ENCODE peak calls at places on chromosome 15, in six cellular contexts. K, E, C, N, J and V are unnamed samples. For H3K9me3, the result is how much of the 10 kb centered on the place peaks cover.

GRCh38 chr15:65626856-65627255 is 5.1 kb downstream of the SLC24A1 start:
- DNase-seq in N (no peak), E (no peak), C (no peak), K (no peak), J (no peak), V (no peak)

GRCh38 chr15:100230784-100231183 is 111.0 kb downstream of the ADAMTS17 start:
- DNase-seq in K (no peak), N (no peak), E (no peak), C (no peak), J (no peak), V (no peak)

GRCh38 chr15:57436961-57437360 is 60.7 kb downstream of the CGNL1 start:
- DNase-seq in E (peak), N (no peak), K (no peak), C (no peak), J (no peak), V (no peak)

GRCh38 chr15:55774113-55774970 is 31.4 kb upstream of the PRTG start:
- DNase-seq in N (peak), K (no peak), J (peak), E (no peak), C (peak), V (peak)

GRCh38 chr15:44798815-44799214 is 62.5 kb downstream of the TRIM69 start:
- DNase-seq in C (peak), E (no peak), K (no peak), J (no peak), N (no peak), V (no peak)

GRCh38 chr15:69854521-69855171 is 243.1 kb downstream of the TLE3 start:
- DNase-seq in J (no peak), N (peak), C (peak), E (no peak), K (no peak), V (no peak)

GRCh38 chr15:67999320-68000100 is 54.6 kb upstream of the PIAS1 start:
- DNase-seq in K (no peak), J (no peak), C (peak), N (no peak), E (no peak), V (no peak)

GRCh38 chr15:101657968-101658784 is 6.0 kb upstream of the TM2D3 start:
- DNase-seq in E (peak), J (no peak), N (no peak), K (no peak), C (no peak), V (no peak)

GRCh38 chr15:66815322-66815721 is 113.3 kb downstream of the SMAD6 start:
- DNase-seq in J (no peak), N (peak), C (no peak), K (no peak), E (no peak), V (no peak)

GRCh38 chr15:90765966-90766365 is 48.8 kb downstream of the BLM start:
- DNase-seq in C (no peak), E (no peak), K (no peak), J (no peak), N (no peak), V (no peak)

GRCh38 chr15:57625703-57626448 is 34.2 kb downstream of the MYZAP start:
- DNase-seq in C (no peak), N (no peak), J (no peak), K (no peak), E (no peak), V (no peak)

GRCh38 chr15:81531971-81532370 is 158.0 kb upstream of the TMC3 start:
- DNase-seq in N (peak), J (no peak), C (no peak), E (no peak), K (no peak), V (no peak)

GRCh38 chr15:67120839-67121540 is 55.6 kb downstream of the SMAD3 start:
- DNase-seq in J (peak), C (peak), K (no peak), E (peak), N (peak), V (no peak)

GRCh38 chr15:32986147-32986546 is 208.4 kb downstream of the FMN1 start:
- DNase-seq in J (no peak), N (peak), C (no peak), E (no peak), K (no peak), V (no peak)
- H3K9me3 ChIP-seq in J (under half), N (under half), C (under half), E (under half), K (under half), V (under half)

DNA sequence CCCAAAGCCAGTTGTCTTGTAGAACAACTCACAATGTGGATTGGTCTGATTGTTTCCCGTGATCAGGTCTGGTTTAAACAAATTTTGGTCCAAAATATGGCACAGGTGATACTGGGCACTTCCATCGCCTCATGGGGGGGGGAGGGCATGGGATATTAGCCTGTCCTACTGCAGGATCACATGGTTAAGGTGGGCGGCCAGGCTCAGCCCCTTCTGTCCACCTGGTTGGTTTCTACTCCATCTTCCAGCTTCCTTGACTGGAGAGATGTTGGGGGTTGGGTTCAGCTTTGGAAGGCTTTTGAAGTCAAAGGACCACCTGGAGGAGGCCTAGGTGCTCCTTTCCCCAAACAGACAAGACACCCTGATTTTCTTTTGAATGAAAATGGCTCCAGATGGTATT is 7.2 kb downstream of the KLF13 start:
- DNase-seq in N (no peak), E (no peak), C (no peak), K (no peak), J (no peak), V (no peak)
- TF ChIP-seq CTCF in N (no peak), E (no peak), C (no peak), K (no peak), J (no peak), V (no peak)

GRCh38 chr15:27514526-27514925 is 543.5 kb downstream of the GABRG3 start:
- DNase-seq in J (no peak), C (no peak), K (no peak), N (no peak), E (no peak), V (no peak)

GRCh38 chr15:27512281-27513001 is 541.5 kb downstream of the GABRG3 start:
- DNase-seq in E (no peak), J (no peak), K (no peak), N (no peak), C (no peak), V (no peak)

GRCh38 chr15:27506752-27507151 is 535.8 kb downstream of the GABRG3 start:
- DNase-seq in J (no peak), C (no peak), E (no peak), N (no peak), K (no peak), V (no peak)

DNA sequence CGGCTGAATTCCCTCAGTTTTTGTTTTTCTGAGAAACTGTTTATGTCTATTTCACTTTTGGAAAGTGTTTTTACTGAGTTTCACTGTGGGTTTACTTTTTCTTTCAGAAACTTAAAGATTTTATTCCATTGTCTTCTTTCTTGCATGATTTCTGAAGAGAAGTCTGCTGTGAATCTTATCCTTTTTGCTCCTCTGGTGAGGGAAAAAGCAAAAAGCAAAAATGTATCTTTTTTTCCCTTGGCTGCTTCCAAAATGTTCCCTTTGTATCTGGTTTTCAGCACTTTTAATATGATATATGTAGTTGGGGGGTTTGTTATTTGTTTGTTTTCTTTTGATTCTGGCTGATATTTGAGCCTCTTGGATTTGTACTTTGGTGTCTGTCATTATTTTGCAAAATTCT is 538.0 kb downstream of the GABRG3 start:
- DNase-seq in N (no peak), C (no peak), K (no peak), J (no peak), E (no peak), V (no peak)
- H3K9me3 ChIP-seq in N (under half), C (under half), K (under half), J (under half), E (under half), V (under half)

DNA sequence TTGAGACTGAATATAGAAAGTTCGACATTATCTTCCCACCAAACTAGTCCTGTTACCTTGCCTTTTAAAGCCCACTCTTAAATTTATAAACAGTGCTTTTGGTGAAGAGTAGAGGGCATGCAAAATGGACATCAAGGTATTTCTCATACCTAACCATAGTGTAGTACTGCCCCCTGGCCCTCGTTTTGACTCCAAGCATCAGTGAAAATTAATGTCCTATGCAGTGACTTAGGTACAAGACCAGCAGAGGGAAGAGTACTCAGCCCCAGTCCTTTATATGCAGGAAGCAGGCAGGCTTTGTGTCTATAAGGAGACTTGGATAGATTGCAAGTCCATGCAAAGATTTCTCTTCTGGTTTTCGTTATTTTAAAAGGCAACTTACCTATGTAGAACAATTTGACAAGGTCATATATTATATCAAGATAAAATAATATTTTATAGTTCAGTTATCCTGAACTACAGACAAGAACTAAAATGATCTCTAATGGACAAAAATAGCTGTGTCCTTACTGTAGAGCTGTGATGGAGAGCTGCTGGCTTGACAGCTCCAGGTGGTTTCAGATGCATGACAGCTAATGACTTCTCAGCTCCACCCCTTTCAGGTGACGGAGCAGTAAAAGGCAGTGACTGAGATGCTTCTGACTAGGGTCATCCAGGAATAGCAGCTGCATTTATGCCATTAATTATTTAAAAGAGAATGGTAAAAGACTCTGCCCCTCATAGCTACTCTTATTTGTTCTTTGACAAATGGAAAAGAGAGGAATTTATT is 646.1 kb downstream of the SQOR start:
- DNase-seq in K (no peak), N (no peak), J (peak), E (no peak), C (no peak), V (peak)
- TF ChIP-seq CTCF in K (peak), N (peak), J (no peak), E (no peak), C (no peak), V (peak)

GRCh38 chr15:86328658-86329057 is 249.0 kb downstream of the AGBL1 start:
- DNase-seq in J (no peak), N (no peak), E (no peak), K (no peak), C (no peak), V (no peak)

GRCh38 chr15:86329311-86330013 is 249.8 kb downstream of the AGBL1 start:
- DNase-seq in J (no peak), N (no peak), E (no peak), K (no peak), C (no peak), V (no peak)

GRCh38 chr15:86337071-86337470 is 257.4 kb downstream of the AGBL1 start:
- DNase-seq in N (no peak), K (no peak), C (no peak), J (no peak), E (no peak), V (no peak)

GRCh38 chr15:86336051-86336788 is 256.5 kb downstream of the AGBL1 start:
- DNase-seq in J (no peak), K (no peak), E (no peak), C (no peak), N (no peak), V (no peak)

GRCh38 chr15:86333819-86334218 is 254.1 kb downstream of the AGBL1 start:
- DNase-seq in K (no peak), E (no peak), C (no peak), J (no peak), N (no peak), V (no peak)
- H3K9me3 ChIP-seq in K (under half), E (under half), C (under half), J (under half), N (under half), V (under half)

GRCh38 chr15:75923756-75924155 is 20.1 kb downstream of the FBXO22 start:
- DNase-seq in N (no peak), C (no peak), E (no peak), K (no peak), J (no peak), V (no peak)

GRCh38 chr15:75925440-75925839 is 21.8 kb downstream of the FBXO22 start:
- DNase-seq in C (no peak), E (no peak), N (no peak), K (no peak), J (no peak), V (no peak)

GRCh38 chr15:75924576-75924975 is 20.9 kb downstream of the FBXO22 start:
- DNase-seq in N (no peak), K (no peak), C (no peak), J (peak), E (no peak), V (no peak)

GRCh38 chr15:75920079-75920478 is 16.4 kb downstream of the FBXO22 start:
- DNase-seq in N (peak), C (no peak), E (no peak), K (no peak), J (no peak), V (no peak)

DNA sequence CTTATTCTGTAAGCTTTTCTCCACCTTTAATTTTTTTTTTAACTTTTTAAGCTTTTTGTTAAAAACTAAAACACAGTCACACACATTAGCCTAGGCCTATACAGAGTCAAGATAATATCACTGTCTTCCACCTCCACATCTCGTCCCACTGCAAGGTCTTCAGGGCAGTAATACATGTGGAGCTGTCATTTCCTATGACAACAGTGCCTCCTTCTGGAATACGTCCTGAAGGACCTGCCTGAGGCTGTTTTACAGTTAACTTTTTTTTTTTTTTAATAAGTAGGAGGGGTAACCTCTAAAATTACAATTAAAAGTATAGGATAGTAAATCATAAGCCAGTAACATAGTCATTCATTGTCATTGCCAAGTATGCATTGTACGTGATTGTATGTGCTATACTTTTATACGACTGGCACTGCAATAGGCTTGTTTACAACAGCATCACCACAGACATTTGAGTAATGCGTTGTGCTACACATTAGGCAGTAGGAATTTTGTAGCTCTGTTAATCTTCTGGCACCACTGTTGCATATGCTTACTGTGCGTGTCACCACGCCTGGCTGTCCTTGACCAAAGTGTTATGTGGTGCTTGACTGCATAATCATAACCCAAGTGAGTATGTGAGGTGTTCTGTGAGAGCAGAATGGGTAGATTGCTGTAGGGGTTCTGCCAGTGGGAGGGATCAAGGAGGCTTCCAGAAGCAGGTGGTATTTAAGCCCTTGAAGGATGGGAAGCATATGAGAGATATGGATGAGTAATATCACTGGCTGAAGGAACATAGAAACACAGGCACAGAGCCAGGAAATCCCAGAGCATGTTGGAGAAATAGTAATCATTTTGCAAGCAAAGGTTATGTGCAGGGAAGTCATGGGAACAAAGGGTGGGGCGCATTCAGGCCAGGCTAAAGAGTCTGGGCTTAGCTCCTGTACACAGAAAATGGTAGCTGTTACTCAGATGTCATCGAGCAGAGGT is 18.3 kb downstream of the FBXO22 start:
- DNase-seq in K (no peak), J (peak), E (peak), C (peak), N (peak), V (peak)
- TF ChIP-seq CTCF in K (peak), J (no peak), E (peak), C (peak), N (peak), V (peak)

GRCh38 chr15:25067725-25068309 is 113.0 kb downstream of the SNRPN start:
- DNase-seq in C (no peak), E (no peak), K (no peak), J (no peak), N (no peak), V (no peak)
- H3K9me3 ChIP-seq in C (half or more), E (half or more), K (half or more), J (half or more), N (half or more), V (half or more)

GRCh38 chr15:39543651-39544050 is 37.2 kb upstream of the THBS1 start:
- DNase-seq in E (no peak), J (no peak), N (no peak), C (peak), K (no peak), V (no peak)
- TF ChIP-seq CTCF in E (no peak), J (no peak), N (no peak), C (no peak), K (no peak), V (no peak)

DNA sequence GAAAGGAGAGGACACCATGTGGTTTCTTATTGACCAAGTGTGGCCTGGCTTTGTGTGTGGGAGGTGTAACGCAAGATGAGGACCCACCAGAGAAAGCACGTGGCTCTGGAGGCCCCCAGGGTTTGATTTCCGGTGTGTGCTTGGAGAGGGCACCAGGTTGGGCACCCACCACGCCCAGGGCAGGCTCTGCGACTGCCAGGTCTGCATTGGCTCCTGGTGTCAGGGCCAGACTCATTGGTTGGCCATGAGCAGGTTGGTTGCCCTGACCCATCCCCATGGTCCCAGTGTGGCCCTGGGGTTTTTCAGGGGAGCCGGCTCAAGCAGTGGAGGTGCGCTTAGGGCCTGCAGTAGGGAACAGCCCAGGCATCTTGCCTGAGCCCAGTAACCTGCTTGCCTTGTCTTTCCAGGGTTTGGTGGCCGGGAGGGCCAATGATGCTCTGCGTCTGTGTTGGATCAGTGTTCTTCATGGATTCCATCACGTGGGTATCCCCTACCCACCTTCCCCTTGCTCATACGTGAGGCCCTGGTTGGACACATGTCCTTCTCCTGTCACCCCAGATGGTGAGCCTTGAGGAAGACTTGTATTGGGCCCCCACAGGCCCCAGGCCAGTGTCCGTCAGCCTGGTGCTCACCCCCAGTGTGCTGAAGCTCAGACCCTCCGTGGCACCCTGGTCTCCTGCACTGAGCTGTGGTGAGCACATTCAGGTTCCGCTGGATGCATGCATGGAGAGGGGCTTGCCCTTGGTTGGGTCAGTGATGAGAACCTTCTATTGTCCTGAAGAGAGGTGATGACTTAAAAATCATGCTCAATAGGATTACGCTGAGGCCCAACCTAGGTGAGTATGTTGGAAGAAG is 193.9 kb downstream of the UBE3A start:
- DNase-seq in E (no peak), K (no peak), N (no peak), C (no peak), J (peak), V (peak)
- H3K9me3 ChIP-seq in E (under half), K (under half), N (half or more), C (under half), J (half or more), V (under half)